ENCODE peak calls at places on chromosomes 13 and 19, in eight cellular contexts. Y, U, G, O, V, L, T and F are unnamed samples.

GRCh38 chr13:26457212-26457611 is 100.3 kb upstream of the WASF3 start:
- DNase-seq in Y (no peak), U (no peak), G (no peak), O (no peak), V (no peak), L (peak; percentile 18), T (no peak), F (no peak)

GRCh38 chr19:48746120-48746519 is 589 bp downstream of the IZUMO1 start:
- DNase-seq in Y (no peak), U (no peak), G (no peak), O (no peak), V (no peak), L (no peak), T (no peak), F (no peak)

GRCh38 chr13:94933230-94933751 is 220.9 kb upstream of the SOX21 start:
- DNase-seq in Y (no peak), U (no peak), G (no peak), O (no peak), V (no peak), L (no peak), T (no peak), F (no peak)

GRCh38 chr13:28423010-28423409 is 71.9 kb downstream of the FLT1 start:
- DNase-seq in Y (peak; percentile 47), U (no peak), G (no peak), O (peak; percentile 27), V (no peak), L (peak; percentile 42), T (no peak), F (peak; percentile 73)

GRCh38 chr19:5600797-5601196 is 21.8 kb downstream of the SAFB2 start:
- DNase-seq in Y (no peak), U (no peak), G (no peak), O (no peak), V (no peak), L (no peak), T (no peak), F (no peak)

GRCh38 chr13:99352351-99353271 is 45.4 kb upstream of the GPR183 start:
- DNase-seq in Y (no peak), U (no peak), G (no peak), O (no peak), V (no peak), L (no peak), T (no peak), F (no peak)

GRCh38 chr19:45553464-45553863 is 31.1 kb downstream of the OPA3 start:
- DNase-seq in Y (no peak), U (no peak), G (no peak), O (no peak), V (no peak), L (no peak), T (peak; percentile 50), F (no peak)

GRCh38 chr13:30071890-30072817 is 221.7 kb upstream of the UBL3 start:
- DNase-seq in Y (peak; percentile 74), U (no peak), G (no peak), O (no peak), V (no peak), L (peak; percentile 25), T (no peak), F (no peak)

GRCh38 chr13:88925954-88926353 is 1254.8 kb downstream of the SLITRK5 start:
- DNase-seq in Y (no peak), U (no peak), G (no peak), O (no peak), V (no peak), L (no peak), T (no peak), F (no peak)

GRCh38 chr19:6252066-6252465 is 27.7 kb downstream of the MLLT1 start:
- DNase-seq in Y (no peak), U (no peak), G (no peak), O (no peak), V (no peak), L (no peak), T (peak; percentile 40), F (no peak)

GRCh38 chr13:45367358-45367757 is 26.4 kb upstream of the TPT1 start:
- DNase-seq in Y (peak; percentile 86), U (peak; percentile 92), G (peak; percentile 95), O (peak; percentile 91), V (peak; percentile 78), L (peak; percentile 68), T (no peak), F (no peak)

GRCh38 chr19:45354443-45354842 is 13.9 kb downstream of the KLC3 start:
- DNase-seq in Y (no peak), U (no peak), G (no peak), O (no peak), V (no peak), L (no peak), T (no peak), F (no peak)

GRCh38 chr13:77779461-77780272 is 82.2 kb downstream of the SLAIN1 start:
- DNase-seq in Y (peak; percentile 43), U (peak; percentile 39), G (peak; percentile 18), O (no peak), V (peak; percentile 75), L (peak; percentile 35), T (no peak), F (peak; percentile 28)

GRCh38 chr19:14554382-14554812 is 17.5 kb downstream of the NDUFB7 start:
- DNase-seq in Y (peak; percentile 67), U (no peak), G (no peak), O (no peak), V (no peak), L (no peak), T (no peak), F (no peak)

GRCh38 chr19:14553939-14554243 is 18.0 kb downstream of the NDUFB7 start:
- DNase-seq in Y (no peak), U (no peak), G (no peak), O (no peak), V (no peak), L (no peak), T (no peak), F (no peak)

GRCh38 chr19:14558370-14559066 is 13.3 kb downstream of the NDUFB7 start:
- DNase-seq in Y (no peak), U (no peak), G (no peak), O (no peak), V (no peak), L (no peak), T (no peak), F (no peak)

GRCh38 chr19:14556662-14557188 is 15.1 kb downstream of the NDUFB7 start:
- DNase-seq in Y (no peak), U (peak; percentile 47), G (peak; percentile 67), O (peak; percentile 72), V (peak; percentile 79), L (peak; percentile 74), T (peak; percentile 75), F (peak; percentile 81)

GRCh38 chr19:14555918-14556661 is 15.8 kb downstream of the NDUFB7 start:
- DNase-seq in Y (no peak), U (peak; percentile 68), G (no peak), O (peak; percentile 30), V (no peak), L (no peak), T (no peak), F (no peak)
- TF ChIP-seq CTCF in Y (no peak), U (no peak), G (no peak), O (no peak), V (no peak), L (no peak), T (no peak), F (no peak)

GRCh38 chr19:1746401-1747284 is 6.7 kb upstream of the ONECUT3 start:
- DNase-seq in Y (no peak), U (peak; percentile 24), G (peak; percentile 48), O (no peak), V (peak; percentile 7), L (no peak), T (no peak), F (no peak)

GRCh38 chr19:1744822-1745563 is 8.3 kb upstream of the ONECUT3 start:
- DNase-seq in Y (no peak), U (no peak), G (no peak), O (no peak), V (no peak), L (no peak), T (no peak), F (no peak)

GRCh38 chr19:1744133-1744665 is 9.1 kb upstream of the ONECUT3 start:
- DNase-seq in Y (no peak), U (no peak), G (no peak), O (no peak), V (no peak), L (no peak), T (no peak), F (no peak)

GRCh38 chr19:1747285-1748114 is 5.8 kb upstream of the ONECUT3 start:
- DNase-seq in Y (no peak), U (peak; percentile 86), G (peak; percentile 100), O (peak; percentile 35), V (peak; percentile 65), L (peak; percentile 28), T (no peak), F (no peak)

DNA sequence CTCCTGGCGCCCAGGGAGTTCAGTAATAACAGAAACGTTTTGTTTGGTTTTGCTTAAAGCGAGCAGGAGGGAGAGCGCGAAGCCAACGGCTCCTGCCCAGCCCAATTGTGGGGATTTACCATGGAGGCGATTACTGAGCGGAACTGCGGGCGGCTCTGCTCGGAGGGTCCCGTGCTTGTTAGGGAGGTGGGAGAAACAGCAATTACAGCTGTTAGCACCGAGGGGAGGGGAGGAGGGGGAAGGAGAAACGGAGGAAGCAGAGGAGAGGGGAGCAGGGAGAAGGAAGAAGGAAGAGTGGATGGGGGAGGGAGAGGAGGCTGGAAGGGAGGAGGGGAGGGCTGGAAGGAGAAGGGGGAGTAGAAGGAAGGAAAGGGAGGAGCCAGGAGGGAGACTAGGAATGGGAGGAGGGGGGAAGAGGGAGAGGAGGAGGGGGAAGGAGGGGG is 7.7 kb upstream of the ONECUT3 start:
- DNase-seq in Y (no peak), U (no peak), G (peak; percentile 59), O (no peak), V (no peak), L (no peak), T (no peak), F (no peak)
- H3K4me3 ChIP-seq in Y (no peak overlapping the region), U (no peak overlapping the region), G (peak overlapping the region; percentile 83), O (no peak overlapping the region), V (no peak overlapping the region), L (no peak overlapping the region), T (no peak overlapping the region), F (no peak overlapping the region)

DNA sequence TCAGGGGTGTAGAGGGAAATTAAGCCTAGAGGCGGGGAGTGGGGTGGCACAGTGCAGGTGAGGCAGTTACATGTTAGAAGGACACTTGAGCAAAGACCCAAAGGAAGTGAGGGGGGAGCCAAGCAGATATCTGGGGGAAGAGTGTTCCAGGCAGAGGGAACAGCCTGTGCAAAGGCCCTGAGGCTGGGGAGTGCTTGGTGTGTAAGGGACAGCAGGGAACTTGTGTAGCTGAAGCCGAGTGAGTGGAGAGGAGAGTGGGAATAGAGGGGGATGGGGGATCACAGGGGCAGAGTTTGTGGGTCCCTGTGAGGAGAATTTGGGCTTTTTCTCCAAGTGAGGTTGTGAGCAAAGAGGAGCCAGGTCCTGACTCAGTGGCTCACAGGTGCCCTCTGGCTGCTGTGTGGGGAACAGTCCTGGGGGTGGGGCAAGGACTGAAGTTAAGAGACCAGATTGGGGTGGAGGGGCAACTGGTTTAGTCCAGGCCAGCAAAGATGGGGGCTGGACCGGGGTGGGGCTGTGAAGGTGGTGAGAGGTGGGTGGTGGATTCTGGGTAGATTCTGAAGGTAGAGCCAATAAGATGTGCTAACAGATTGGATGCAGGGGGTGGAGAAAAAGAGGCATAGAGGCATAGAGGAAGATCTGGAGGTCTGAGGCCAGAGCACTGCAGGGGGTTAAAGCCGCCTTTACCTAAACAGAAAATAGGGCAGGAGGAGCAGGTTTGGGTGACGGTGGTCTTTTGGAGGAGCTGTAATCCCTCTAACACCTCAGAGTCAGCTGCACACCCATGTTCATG is 75.3 kb downstream of the CACNA1A start:
- DNase-seq in Y (no peak), U (peak; percentile 7), G (peak; percentile 51), O (peak; percentile 42), V (peak; percentile 38), L (peak; percentile 21), T (no peak), F (no peak)
- TF ChIP-seq CTCF in Y (no peak), U (peak; percentile 54), G (peak; percentile 93), O (peak; percentile 26), V (peak; percentile 84), L (peak; percentile 45), T (peak; percentile 52), F (peak; percentile 55)

GRCh38 chr19:17125728-17126677 is 50.4 kb downstream of the MYO9B start:
- DNase-seq in Y (peak; percentile 62), U (no peak), G (no peak), O (peak; percentile 80), V (no peak), L (peak; percentile 62), T (no peak), F (peak; percentile 85)
- H3K4me3 ChIP-seq in Y (no peak overlapping the region), U (no peak overlapping the region), G (no peak overlapping the region), O (peak overlapping the region; percentile 40), V (no peak overlapping the region), L (no peak overlapping the region), T (peak overlapping the region; percentile 16), F (no peak overlapping the region)